ENCODE peak calls at places on chromosomes 6 and 20, in ten cellular contexts. S is iris pigment epithelial cell, M is T-helper 1 cell, P is foreskin keratinocyte, Q is occipital lobe, F is SW480, Z is SHP77, I is HCEC 1CT, Y is Right ventricle myocardium superior, V is mucosa of gallbladder. E is an unnamed sample.

GRCh38 chr20:46357030-46357514 is 48.8 kb upstream of the CDH22 start:
- DNase-seq in F (no peak), S (no peak), V (no peak), M (no peak), Y (no peak), P (no peak), Q (no peak), Z (no peak), I (no peak), E (no peak)

GRCh38 chr20:35334511-35335101 is 42.4 kb upstream of the FAM83C start:
- DNase-seq in S (no peak), V (no peak), Y (no peak), I (no peak), F (no peak), M (no peak), Z (no peak), P (no peak), Q (no peak), E (no peak)

GRCh38 chr20:13485576-13485975 is 153.2 kb downstream of the TASP1 start:
- DNase-seq in Z (no peak), Y (no peak), V (no peak), M (no peak), P (no peak), I (no peak), S (no peak), F (no peak), Q (no peak), E (no peak)

GRCh38 chr6:3405679-3406078 is 51.2 kb downstream of the SLC22A23 start:
- DNase-seq in Z (no peak), F (no peak), I (no peak), Q (no peak), Y (no peak), P (peak), S (peak), M (no peak), V (peak), E (no peak)

GRCh38 chr6:158780963-158781691 is 38.0 kb downstream of the EZR start:
- DNase-seq in I (no peak), F (no peak), M (no peak), V (peak), Z (no peak), S (no peak), Y (no peak), P (peak), Q (no peak), E (no peak)

GRCh38 chr20:20461526-20461925 is 93.6 kb downstream of the INSM1 start:
- DNase-seq in M (no peak), S (no peak), I (no peak), Z (no peak), F (no peak), P (no peak), Y (no peak), V (no peak), Q (no peak), E (no peak)

GRCh38 chr6:47072667-47073066 is 30.5 kb upstream of the ADGRF1 start:
- DNase-seq in Q (no peak), I (no peak), F (no peak), Z (no peak), P (no peak), V (no peak), M (no peak), Y (no peak), S (no peak), E (no peak)

GRCh38 chr20:8932192-8933150 is 136.4 kb upstream of the PLCB4 start:
- DNase-seq in Y (no peak), P (peak), M (no peak), V (no peak), Q (no peak), F (peak), S (peak), Z (no peak), I (peak), E (no peak)

GRCh38 chr20:35091808-35092523 is 641 bp downstream of the TRPC4AP start:
- DNase-seq in P (no peak), S (peak), V (peak), Y (no peak), Z (no peak), Q (no peak), F (peak), I (no peak), M (no peak), E (no peak)

GRCh38 chr20:50928469-50928868 is 2.8 kb downstream of the ADNP start:
- DNase-seq in F (no peak), M (no peak), P (no peak), Y (no peak), Z (no peak), Q (no peak), I (no peak), S (no peak), V (no peak), E (no peak)

GRCh38 chr20:63060057-63060991 is 53.6 kb upstream of the BHLHE23 start:
- DNase-seq in F (peak), S (peak), P (no peak), Y (peak), M (no peak), Q (peak), Z (peak), I (peak), V (no peak), E (no peak)

GRCh38 chr20:42276718-42277117 is 658.5 kb upstream of the CHD6 start:
- DNase-seq in I (no peak), S (no peak), Y (no peak), P (no peak), F (no peak), Z (no peak), Q (no peak), M (no peak), V (no peak), E (no peak)

GRCh38 chr6:23213651-23214050 is 644.3 kb downstream of the HDGFL1 start:
- DNase-seq in M (no peak), I (no peak), Q (no peak), F (no peak), S (peak), Y (no peak), V (no peak), Z (no peak), P (peak), E (no peak)

GRCh38 chr6:125294036-125294435 is 7.7 kb downstream of the HDDC2 start:
- DNase-seq in M (no peak), Y (no peak), F (no peak), S (no peak), V (no peak), I (peak), P (peak), Z (no peak), Q (no peak), E (no peak)

GRCh38 chr20:14334306-14334930 is 3.0 kb downstream of the FLRT3 start:
- DNase-seq in Y (no peak), S (peak), Q (peak), Z (peak), I (peak), V (peak), M (no peak), P (peak), F (peak), E (peak)